ENCODE peak calls at places on chromosome 14, in eight cellular contexts. D is NCI-H2171 treated with DMSO at 0.1 percent for 48 hours, C is NCI-H1417 treated with DMSO at 0.1 percent for 48 hours, K is DMS79 treated with DMSO at 0.1 percent for 48 hours, N is OCI-LY7, R is H7, O is esophagus muscularis mucosa, B is ascending aorta. Y is an unnamed sample.

GRCh38 chr14:39423793-39424192 is 8.4 kb downstream of the FBXO33 start:
- DNase-seq in N (no peak), C (no peak), R (no peak), O (no peak), D (no peak), K (no peak), B (no peak), Y (no peak)

GRCh38 chr14:103594265-103594664 is 31.5 kb downstream of the COA8 start:
- DNase-seq in B (no peak), N (no peak), D (peak), C (peak), R (peak), O (no peak), K (peak), Y (no peak)

GRCh38 chr14:85252011-85252410 is 277.9 kb upstream of the FLRT2 start:
- DNase-seq in B (no peak), C (no peak), N (no peak), O (no peak), R (no peak), D (no peak), K (no peak), Y (no peak)

GRCh38 chr14:52876311-52876710 is 74.5 kb downstream of the FERMT2 start:
- DNase-seq in K (no peak), R (no peak), C (no peak), N (no peak), B (no peak), O (no peak), D (no peak), Y (no peak)

GRCh38 chr14:42504433-42504832 is 897.8 kb downstream of the LRFN5 start:
- DNase-seq in K (no peak), O (no peak), C (no peak), R (no peak), B (no peak), N (no peak), D (no peak), Y (no peak)

GRCh38 chr14:31297701-31298344 is 90.2 kb upstream of the HECTD1 start:
- DNase-seq in B (no peak), C (no peak), O (no peak), N (no peak), D (no peak), R (no peak), K (no peak), Y (no peak)

GRCh38 chr14:76938092-76938500 is 90.4 kb downstream of the IRF2BPL start:
- DNase-seq in D (no peak), R (no peak), K (no peak), O (no peak), C (no peak), N (no peak), B (no peak), Y (no peak)

GRCh38 chr14:97137705-97138104 is 340.5 kb downstream of the VRK1 start:
- DNase-seq in R (no peak), D (no peak), N (no peak), B (no peak), C (no peak), O (no peak), K (no peak), Y (no peak)

GRCh38 chr14:51597511-51597920 is 54.2 kb upstream of the FRMD6 start:
- DNase-seq in O (no peak), C (no peak), N (no peak), B (no peak), R (no peak), K (no peak), D (no peak), Y (no peak)

GRCh38 chr14:58280954-58281787 is 17.2 kb upstream of the ARID4A start:
- DNase-seq in B (peak), C (no peak), O (no peak), R (no peak), K (no peak), N (no peak), D (peak), Y (no peak)

GRCh38 chr14:30330452-30330851 is 228.5 kb upstream of the G2E3 start:
- DNase-seq in N (peak), B (no peak), D (no peak), K (no peak), R (peak), O (no peak), C (no peak), Y (no peak)

GRCh38 chr14:96085369-96085768 is 46.2 kb downstream of the C14orf132 start:
- DNase-seq in B (no peak), K (no peak), C (no peak), O (no peak), D (no peak), R (no peak), N (no peak), Y (no peak)

GRCh38 chr14:105864116-105864515 is 337.7 kb downstream of the TMEM121 start:
- DNase-seq in K (no peak), B (peak), N (no peak), R (no peak), C (no peak), O (no peak), D (no peak), Y (no peak)

GRCh38 chr14:33412450-33412849 is 473.8 kb downstream of the NPAS3 start:
- DNase-seq in N (no peak), R (no peak), C (no peak), B (no peak), K (no peak), O (no peak), D (no peak), Y (no peak)

GRCh38 chr14:72528059-72528950 is 365.6 kb downstream of the DPF3 start:
- DNase-seq in C (no peak), K (peak), N (no peak), O (no peak), B (no peak), R (no peak), D (no peak), Y (no peak)

GRCh38 chr14:103633391-103633790 is 4.4 kb downstream of the KLC1 start:
- DNase-seq in D (no peak), B (no peak), K (no peak), C (no peak), N (no peak), O (no peak), R (no peak), Y (no peak)

Y was measured in NCI-H1930.